ENCODE peak calls at places on chromosomes 4 and X, in eight cellular contexts. X, I, B, C, D, T, R and K are unnamed samples.

GRCh38 chr4:144582975-144583374 is 63.0 kb upstream of the HHIP start:
- DNase-seq in B (no peak), D (peak; percentile 28), I (peak; percentile 33), R (no peak), X (no peak), C (no peak), T (peak; percentile 57), K (no peak)

GRCh38 chrX:24014388-24015018 is 12.5 kb downstream of the KLHL15 start:
- DNase-seq in B (no peak), C (no peak), T (no peak), X (no peak), R (no peak), D (peak; percentile 9), I (no peak), K (no peak)

GRCh38 chrX:9706426-9706825 is 59.2 kb downstream of the GPR143 start:
- DNase-seq in D (no peak), T (no peak), R (no peak), X (no peak), B (no peak), I (no peak), C (no peak), K (no peak)

GRCh38 chr4:8532245-8532781 is 47.9 kb upstream of the GPR78 start:
- DNase-seq in B (no peak), D (no peak), C (no peak), R (no peak), T (no peak), X (no peak), I (no peak), K (no peak)

GRCh38 chrX:129779086-129779672 is 570 bp upstream of the SASH3 start:
- DNase-seq in R (no peak), B (no peak), T (no peak), D (no peak), X (no peak), I (no peak), C (no peak), K (no peak)

GRCh38 chr4:74018116-74018515 is 19.6 kb upstream of the CXCL5 start:
- DNase-seq in I (no peak), C (no peak), R (no peak), D (peak; percentile 82), X (no peak), B (no peak), T (no peak), K (no peak)

GRCh38 chr4:183241322-183241640 is 78.8 kb downstream of the CLDN22 start:
- DNase-seq in D (peak; percentile 93), I (peak; percentile 86), B (no peak), T (peak; percentile 72), X (no peak), R (no peak), C (peak; percentile 69), K (no peak)

GRCh38 chrX:116009871-116010710 is 160.5 kb upstream of the AGTR2 start:
- DNase-seq in X (peak; percentile 56), I (no peak), R (no peak), T (no peak), B (no peak), D (no peak), C (no peak), K (no peak)

GRCh38 chrX:155767101-155767878 is 113.9 kb upstream of the VAMP7 start:
- DNase-seq in B (no peak), X (peak; percentile 74), R (no peak), D (peak; percentile 74), C (peak; percentile 71), T (peak; percentile 80), I (peak; percentile 84), K (no peak)

GRCh38 chr4:79607979-79608378 is 200.0 kb upstream of the GK2 start:
- DNase-seq in I (peak; percentile 14), X (no peak), T (no peak), C (no peak), D (no peak), B (no peak), R (no peak), K (no peak)

GRCh38 chr4:4325321-4325720 is 35.3 kb downstream of the ZBTB49 start:
- DNase-seq in D (no peak), R (no peak), I (no peak), X (no peak), B (no peak), T (no peak), C (no peak), K (no peak)

GRCh38 chr4:116058129-116058528 is 944.7 kb upstream of the NDST4 start:
- DNase-seq in D (no peak), B (no peak), C (no peak), T (no peak), R (no peak), X (no peak), I (no peak), K (no peak)

GRCh38 chr4:138734746-138735145 is 280.8 kb upstream of the NOCT start:
- DNase-seq in D (peak; percentile 89), C (no peak), I (peak; percentile 71), T (peak; percentile 51), R (no peak), X (no peak), B (no peak), K (no peak)

GRCh38 chr4:37970702-37971101 is 10.5 kb downstream of the PTTG2 start:
- DNase-seq in T (peak; percentile 37), D (peak; percentile 33), X (peak; percentile 60), B (peak; percentile 47), I (peak; percentile 75), R (peak; percentile 69), C (peak; percentile 21), K (no peak)

GRCh38 chrX:41922694-41923171 is 621 bp downstream of the CASK start:
- DNase-seq in D (no peak), T (no peak), C (no peak), B (peak; percentile 19), X (peak; percentile 42), R (peak; percentile 19), I (peak; percentile 12), K (peak; percentile 15)

GRCh38 chr4:98275129-98275528 is 13.9 kb downstream of the RAP1GDS1 start:
- DNase-seq in T (no peak), D (no peak), C (no peak), R (no peak), B (no peak), X (no peak), I (no peak), K (no peak)

GRCh38 chr4:168632246-168632832 is 135.5 kb downstream of the PALLD start:
- DNase-seq in R (no peak), X (no peak), D (no peak), C (no peak), B (no peak), I (peak; percentile 67), T (no peak), K (no peak)

GRCh38 chrX:71181558-71181909 is 36.9 kb downstream of the NLGN3 start:
- DNase-seq in R (peak; percentile 53), B (peak; percentile 44), I (no peak), T (no peak), D (no peak), X (peak; percentile 34), C (no peak), K (no peak)

GRCh38 chr4:32962100-32962499 is 2241.9 kb downstream of the PCDH7 start:
- DNase-seq in C (no peak), T (no peak), R (no peak), B (no peak), D (no peak), X (no peak), I (no peak), K (no peak)

GRCh38 chr4:13349096-13349495 is 135.0 kb downstream of the RAB28 start:
- DNase-seq in C (no peak), D (peak; percentile 6), R (no peak), I (peak; percentile 77), T (peak; percentile 26), B (no peak), X (no peak), K (no peak)

GRCh38 chr4:10115657-10116624 is 658 bp downstream of the WDR1 start:
- DNase-seq in I (peak; percentile 52), X (peak; percentile 75), D (no peak), C (peak; percentile 28), T (peak; percentile 45), B (peak; percentile 63), R (peak; percentile 80), K (peak; percentile 33)

GRCh38 chr4:123444298-123444731 is 47.7 kb downstream of the SPRY1 start:
- DNase-seq in R (peak; percentile 56), T (no peak), I (peak; percentile 58), C (no peak), D (peak; percentile 56), B (peak; percentile 23), X (peak; percentile 65), K (peak; percentile 28)

GRCh38 chr4:48033825-48034413 is 17.3 kb downstream of the NIPAL1 start:
- DNase-seq in X (no peak), I (peak; percentile 7), C (peak; percentile 10), T (no peak), R (peak; percentile 59), B (no peak), D (peak; percentile 3), K (no peak)

GRCh38 chrX:23887918-23888317 is 19.8 kb downstream of the APOO start:
- DNase-seq in I (no peak), T (no peak), X (no peak), B (no peak), D (no peak), R (no peak), C (no peak), K (no peak)

GRCh38 chr4:24535399-24535798 is 49.0 kb downstream of the DHX15 start:
- DNase-seq in X (no peak), C (no peak), I (no peak), T (no peak), B (no peak), R (no peak), D (no peak), K (no peak)
- TF ChIP-seq CTCF in X (no peak), C (no peak), I (no peak), T (no peak), B (no peak), R (no peak), D (no peak), K (no peak)

DNA sequence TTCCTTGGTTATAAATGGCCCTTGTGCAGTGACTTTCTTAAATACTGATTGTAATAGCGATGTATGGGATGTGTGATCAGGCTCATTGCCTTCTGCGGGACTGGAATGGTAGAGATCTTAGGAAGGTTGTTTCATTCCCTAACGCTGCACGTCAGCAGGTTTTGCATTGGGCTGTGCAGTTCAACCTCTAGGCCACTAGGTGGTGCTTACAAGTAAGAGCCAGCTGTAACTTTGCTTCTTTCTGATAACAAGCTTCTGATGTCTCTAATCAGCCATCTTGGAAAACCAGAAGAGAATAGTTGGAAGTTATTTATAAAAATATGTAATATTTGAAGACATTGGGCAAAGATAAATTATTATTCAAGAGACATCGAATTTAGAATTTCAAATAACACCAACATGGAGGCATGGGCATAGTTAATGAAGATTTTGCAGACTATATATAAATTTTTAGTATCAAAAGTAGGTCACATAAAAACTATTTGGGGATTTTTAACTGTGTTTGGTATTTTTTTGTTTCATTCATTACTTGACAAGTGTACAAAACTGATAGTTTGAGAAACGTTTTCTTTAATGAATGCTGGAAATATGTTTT is 339.7 kb upstream of the PCDH7 start:
- DNase-seq in B (no peak), X (peak; percentile 79), C (peak; percentile 65), I (peak; percentile 73), D (peak; percentile 73), T (peak; percentile 72), R (no peak), K (no peak)
- TF ChIP-seq CTCF in B (no peak), X (peak; percentile 94), C (peak; percentile 93), I (peak; percentile 58), D (peak; percentile 67), T (peak; percentile 93), R (no peak), K (peak; percentile 82)

GRCh38 chr4:157075811-157076577 is at the start of gene GLRB:
- DNase-seq in T (no peak), C (no peak), I (peak; percentile 43), B (no peak), X (peak; percentile 53), R (no peak), D (peak; percentile 11), K (peak; percentile 27)
- TF ChIP-seq CTCF in T (no peak), C (no peak), I (no peak), B (no peak), X (no peak), R (no peak), D (no peak), K (peak; percentile 17)

GRCh38 chrX:80431502-80431832 is 11.2 kb downstream of the TENT5D start:
- DNase-seq in D (no peak), C (no peak), X (no peak), T (no peak), I (no peak), B (no peak), R (no peak), K (no peak)
- TF ChIP-seq CTCF in D (no peak), C (no peak), X (no peak), T (no peak), I (no peak), B (no peak), R (no peak), K (no peak)